ENCODE peak calls at places on chromosomes 11 and 22, in six cellular contexts. H, C, S, Q, U and V are unnamed samples.
A peak's percentile ranks its signal among the peaks of the same experiment; 100 is the strongest.

GRCh38 chr11:64911142-64911541 is 5.9 kb downstream of the ATG2A start:
- DNase-seq in H (no peak), C (no peak), S (no peak), Q (no peak), U (no peak), V (no peak)

GRCh38 chr11:76551400-76551799 is 106.6 kb downstream of the EMSY start:
- DNase-seq in H (no peak), C (no peak), S (no peak), Q (peak; percentile 26), U (no peak), V (peak; percentile 53)

GRCh38 chr11:20353829-20354434 is 9.6 kb upstream of the HTATIP2 start:
- DNase-seq in H (no peak), C (peak; percentile 48), S (no peak), Q (peak; percentile 64), U (no peak), V (peak; percentile 65)

GRCh38 chr22:45201678-45202332 is 38.1 kb downstream of the NUP50 start:
- DNase-seq in H (no peak), C (peak; percentile 100), S (no peak), Q (peak; percentile 78), U (no peak), V (peak; percentile 85)

GRCh38 chr22:46748948-46749681 is 11.1 kb upstream of the CERK start:
- DNase-seq in H (no peak), C (peak; percentile 49), S (no peak), Q (peak; percentile 64), U (peak; percentile 88), V (peak; percentile 46)

GRCh38 chr11:128692750-128693578 is 908 bp upstream of the FLI1 start:
- DNase-seq in H (peak; percentile 53), C (no peak), S (no peak), Q (peak; percentile 71), U (peak; percentile 92), V (peak; percentile 57)

GRCh38 chr11:36264011-36264410 is 25.2 kb downstream of the COMMD9 start:
- DNase-seq in H (no peak), C (no peak), S (no peak), Q (no peak), U (no peak), V (no peak)

GRCh38 chr11:128745296-128746183 is 51.7 kb downstream of the FLI1 start:
- DNase-seq in H (no peak), C (peak; percentile 27), S (no peak), Q (peak; percentile 53), U (no peak), V (peak; percentile 70)

GRCh38 chr11:8342821-8343681 is 79.4 kb upstream of the LMO1 start:
- DNase-seq in H (no peak), C (no peak), S (no peak), Q (no peak), U (no peak), V (no peak)

GRCh38 chr11:127656266-127656879 is 655.8 kb upstream of the KIRREL3 start:
- DNase-seq in H (no peak), C (peak; percentile 29), S (no peak), Q (no peak), U (no peak), V (peak; percentile 22)

GRCh38 chr11:16963316-16963876 is 50.8 kb downstream of the PLEKHA7 start:
- DNase-seq in H (no peak), C (no peak), S (no peak), Q (no peak), U (no peak), V (no peak)

GRCh38 chr11:92204731-92205130 is 19.9 kb upstream of the FAT3 start:
- DNase-seq in H (no peak), C (no peak), S (no peak), Q (peak; percentile 32), U (no peak), V (peak; percentile 23)

GRCh38 chr11:37076866-37077265 is 478.8 kb upstream of the RAG2 start:
- DNase-seq in H (no peak), C (no peak), S (no peak), Q (peak; percentile 20), U (no peak), V (no peak)

GRCh38 chr11:10455637-10456487 is 798 bp downstream of the AMPD3 start:
- DNase-seq in H (peak; percentile 70), C (peak; percentile 90), S (peak; percentile 66), Q (peak; percentile 67), U (peak; percentile 93), V (peak; percentile 66)

GRCh38 chr11:13338437-13339069 is 61.0 kb downstream of the BMAL1 start:
- DNase-seq in H (no peak), C (peak; percentile 69), S (no peak), Q (peak; percentile 44), U (no peak), V (peak; percentile 70)

GRCh38 chr11:57155400-57155799 is 26.4 kb upstream of the LRRC55 start:
- DNase-seq in H (no peak), C (no peak), S (no peak), Q (no peak), U (no peak), V (peak; percentile 33)

GRCh38 chr11:92266821-92267220 is 42.2 kb downstream of the FAT3 start:
- DNase-seq in H (no peak), C (no peak), S (no peak), Q (no peak), U (no peak), V (no peak)

GRCh38 chr11:18013790-18014507 is 1.1 kb upstream of the SERGEF start:
- DNase-seq in H (no peak), C (no peak), S (no peak), Q (peak; percentile 6), U (no peak), V (peak; percentile 10)
- TF ChIP-seq CTCF in H (no peak), C (no peak), S (no peak), Q (no peak), U (no peak), V (no peak)

DNA sequence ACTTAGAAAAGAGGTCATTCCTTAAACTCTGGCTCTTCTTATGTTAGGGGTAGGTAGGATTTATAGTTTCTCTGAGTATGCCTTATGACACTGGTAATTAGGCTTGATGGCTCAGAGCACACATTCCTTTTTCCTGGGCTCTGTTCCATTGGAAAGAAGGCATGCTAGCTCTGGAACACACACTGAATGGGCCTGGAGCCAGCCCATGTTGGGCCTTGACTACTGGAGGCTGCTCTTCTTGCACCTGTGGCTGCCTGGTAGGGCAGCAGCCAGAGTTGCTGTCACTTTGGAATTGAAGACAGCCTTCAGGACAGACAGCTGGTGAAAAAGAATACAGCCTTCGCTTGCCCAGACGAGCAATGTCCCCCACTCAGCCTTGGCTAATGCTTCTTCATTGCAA is 18.2 kb downstream of the MCAM start:
- DNase-seq in H (no peak), C (no peak), S (no peak), Q (no peak), U (no peak), V (no peak)
- H3K4me3 ChIP-seq in H (no peak overlapping the region), C (no peak overlapping the region), S (no peak overlapping the region), Q (no peak overlapping the region), U (no peak overlapping the region), V (no peak overlapping the region)

DNA sequence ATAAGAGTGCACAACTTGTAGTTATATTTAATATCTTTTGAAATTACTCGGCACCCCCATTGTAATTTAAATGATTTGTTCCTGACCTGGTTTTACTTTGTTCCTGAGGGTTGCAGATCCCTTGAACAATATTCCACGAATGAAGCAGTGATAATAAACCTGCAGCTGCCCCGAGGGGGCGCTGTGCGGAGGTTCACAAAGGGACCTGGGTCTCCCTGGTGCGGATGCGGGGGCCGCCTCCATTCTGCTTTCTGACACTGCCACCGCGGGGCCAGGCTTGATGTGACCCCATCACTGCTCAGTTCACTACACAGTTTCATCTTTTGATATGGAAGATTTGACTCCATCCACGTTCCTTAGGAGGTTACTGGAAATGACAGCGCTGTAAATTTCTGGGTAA is 62.9 kb upstream of the PRODH start:
- DNase-seq in H (no peak), C (no peak), S (no peak), Q (no peak), U (no peak), V (no peak)
- TF ChIP-seq CTCF in H (no peak), C (peak; percentile 5), S (no peak), Q (peak; percentile 33), U (no peak), V (no peak)

GRCh38 chr11:87301785-87302540 is 264.2 kb downstream of the TMEM135 start:
- DNase-seq in H (no peak), C (peak; percentile 17), S (no peak), Q (no peak), U (no peak), V (no peak)
- H3K4me3 ChIP-seq in H (no peak overlapping the region), C (no peak overlapping the region), S (no peak overlapping the region), Q (no peak overlapping the region), U (no peak overlapping the region), V (no peak overlapping the region)

DNA sequence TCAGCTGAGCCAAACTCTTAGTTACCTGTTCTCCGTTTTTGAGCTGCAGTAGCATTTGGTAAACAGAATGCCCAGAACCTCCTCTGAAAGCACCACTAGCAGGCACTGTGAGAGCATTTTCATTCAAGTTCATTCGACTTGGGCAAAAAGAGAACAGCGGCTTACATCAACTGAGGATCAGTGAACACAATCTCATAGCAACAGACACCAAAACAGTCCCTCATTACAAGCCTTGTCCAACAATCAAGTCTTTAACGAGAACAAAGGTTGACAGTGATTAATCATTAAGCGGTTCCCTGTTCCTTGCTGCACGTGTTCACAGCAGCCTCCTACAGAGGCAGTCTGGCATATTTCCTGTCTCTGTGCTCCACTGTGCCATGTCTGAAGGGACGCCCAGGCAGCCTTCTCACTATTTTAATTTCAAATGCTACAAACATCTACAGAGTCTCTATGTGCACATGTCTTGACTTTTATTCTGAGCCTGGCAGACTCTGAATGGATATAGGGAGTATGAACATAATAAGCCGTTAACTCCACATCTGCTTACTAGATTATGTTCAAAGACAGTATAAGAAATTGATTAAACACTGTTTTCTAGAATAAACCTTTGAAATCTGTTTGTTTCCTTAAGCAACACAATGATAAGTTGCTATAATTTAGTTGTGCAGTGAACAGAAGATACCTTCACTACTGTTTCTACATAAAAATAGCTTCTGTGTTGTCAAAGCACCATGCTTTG is 88.3 kb upstream of the MTMR2 start:
- DNase-seq in H (peak; percentile 44), C (peak; percentile 54), S (peak; percentile 42), Q (peak; percentile 92), U (peak; percentile 75), V (peak; percentile 81)
- TF ChIP-seq CTCF in H (peak; percentile 20), C (peak; percentile 42), S (peak; percentile 40), Q (peak; percentile 87), U (no peak), V (peak; percentile 88)

DNA sequence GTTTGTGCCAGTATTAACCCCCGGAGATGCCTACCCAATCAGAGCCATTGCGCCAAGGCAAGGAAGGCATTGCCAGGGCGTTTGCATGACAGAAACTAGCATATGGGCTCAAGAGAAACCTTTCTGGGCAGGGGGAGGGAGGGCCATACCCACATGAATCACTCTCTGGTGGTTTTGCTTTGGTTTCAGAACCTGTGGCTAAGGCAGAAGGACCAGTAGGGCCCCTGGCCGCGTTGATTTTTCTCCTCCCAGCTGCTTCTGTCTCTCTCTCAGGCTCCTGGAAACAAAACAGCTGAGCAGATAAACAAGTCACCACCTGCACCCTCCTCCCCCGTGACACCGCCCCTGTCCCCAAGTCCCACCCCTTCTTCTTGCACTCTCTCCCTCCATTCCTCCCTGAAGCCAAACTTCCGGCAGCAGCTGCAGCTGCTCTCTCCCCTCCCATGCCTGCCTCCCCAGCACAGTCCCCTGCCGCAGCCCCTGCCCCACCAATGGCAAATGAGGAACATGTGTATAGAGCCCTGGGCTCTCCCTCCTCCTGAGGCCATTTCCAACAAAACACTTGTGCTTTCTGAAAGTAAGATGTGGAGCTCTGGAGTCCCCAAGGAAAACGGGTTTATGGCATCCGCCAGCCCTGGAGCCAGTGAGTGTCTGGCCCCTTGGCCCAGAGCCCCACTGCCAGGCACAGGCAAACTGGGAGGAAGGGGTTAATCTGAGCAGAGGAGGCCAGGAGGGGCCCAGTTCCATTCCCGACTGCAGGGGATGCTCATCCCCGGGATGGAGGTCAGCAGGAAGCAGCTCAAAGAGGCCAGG is 39.0 kb upstream of the ADA2 start:
- DNase-seq in H (peak; percentile 69), C (no peak), S (peak; percentile 74), Q (peak; percentile 35), U (peak; percentile 83), V (no peak)
- H3K4me3 ChIP-seq in H (peak overlapping the region; percentile 7), C (no peak overlapping the region), S (peak overlapping the region; percentile 20), Q (no peak overlapping the region), U (no peak overlapping the region), V (no peak overlapping the region)